ENCODE peak calls at places on chromosome 2, in eight cellular contexts. B is upper lobe of right lung; W is NCI-H1105; M is AG09309; H is K562; I is non-pigmented ciliary epithelial cell; X is stimulated activated CD8-positive, alpha-beta memory T cell treated with anti-CD3 and anti-CD28 coated beads, Interleukin-15, amount 100 ng/mL, for 24 hours; O is coronary artery. N is an unnamed sample.

GRCh38 chr2:134401081-134401497 is 147.2 kb downstream of the MGAT5 start:
- DNase-seq in B (no peak), W (no peak), M (no peak), H (peak), I (no peak), X (no peak), O (peak), N (no peak)

GRCh38 chr2:218022131-218022850 is 19.5 kb upstream of the TNS1 start:
- DNase-seq in B (peak), W (no peak), M (no peak), H (no peak), I (no peak), X (no peak), O (peak), N (no peak)

GRCh38 chr2:219073413-219074129 is 12.8 kb upstream of the IHH start:
- DNase-seq in B (no peak), W (peak), M (peak), H (peak), I (peak), X (no peak), O (no peak), N (peak)

GRCh38 chr2:213934560-213934959 is 476.3 kb upstream of the VWC2L start:
- DNase-seq in B (no peak), W (no peak), M (peak), H (peak), I (no peak), X (no peak), O (no peak), N (peak)

GRCh38 chr2:55875434-55876135 is 48.0 kb downstream of the EFEMP1 start:
- DNase-seq in B (no peak), W (no peak), M (no peak), H (no peak), I (no peak), X (no peak), O (no peak), N (no peak)

GRCh38 chr2:240922234-240922981 is 16.3 kb downstream of the CROCC2 start:
- DNase-seq in B (no peak), W (no peak), M (no peak), H (no peak), I (no peak), X (no peak), O (peak), N (no peak)

GRCh38 chr2:178258916-178259315 is 64.6 kb downstream of the OSBPL6 start:
- DNase-seq in B (no peak), W (no peak), M (no peak), H (no peak), I (no peak), X (no peak), O (no peak), N (no peak)

GRCh38 chr2:227423633-227424499 is 36.1 kb upstream of the SCYGR1 start:
- DNase-seq in B (no peak), W (no peak), M (no peak), H (no peak), I (no peak), X (no peak), O (no peak), N (no peak)

GRCh38 chr2:75310915-75311314 is 111.6 kb upstream of the TACR1 start:
- DNase-seq in B (no peak), W (no peak), M (no peak), H (peak), I (no peak), X (no peak), O (no peak), N (no peak)

GRCh38 chr2:74847075-74847858 is 13.3 kb downstream of the HK2 start:
- DNase-seq in B (no peak), W (no peak), M (no peak), H (no peak), I (no peak), X (no peak), O (no peak), N (peak)

GRCh38 chr2:71609029-71609428 is 155.7 kb downstream of the DYSF start:
- DNase-seq in B (peak), W (no peak), M (no peak), H (no peak), I (no peak), X (no peak), O (peak), N (no peak)

GRCh38 chr2:202750778-202751427 is 116.1 kb downstream of the FAM117B start:
- DNase-seq in B (no peak), W (no peak), M (no peak), H (no peak), I (no peak), X (no peak), O (no peak), N (no peak)

GRCh38 chr2:151959203-151959602 is 131.0 kb upstream of the ARL5A start:
- DNase-seq in B (no peak), W (no peak), M (no peak), H (no peak), I (no peak), X (no peak), O (no peak), N (no peak)

GRCh38 chr2:152606081-152606480 is 111.2 kb downstream of the PRPF40A start:
- DNase-seq in B (no peak), W (no peak), M (no peak), H (no peak), I (no peak), X (no peak), O (no peak), N (no peak)

GRCh38 chr2:2269989-2270562 is 61.0 kb downstream of the MYT1L start:
- DNase-seq in B (no peak), W (no peak), M (no peak), H (no peak), I (no peak), X (no peak), O (no peak), N (no peak)

GRCh38 chr2:160220545-160221009 is 20.5 kb upstream of the ITGB6 start:
- DNase-seq in B (no peak), W (no peak), M (no peak), H (no peak), I (no peak), X (no peak), O (no peak), N (no peak)

GRCh38 chr2:74290466-74291216 is 52.6 kb downstream of the SLC4A5 start:
- DNase-seq in B (no peak), W (no peak), M (no peak), H (no peak), I (no peak), X (no peak), O (no peak), N (no peak)

GRCh38 chr2:23616630-23617029 is 231.7 kb downstream of the KLHL29 start:
- DNase-seq in B (peak), W (no peak), M (no peak), H (no peak), I (no peak), X (no peak), O (no peak), N (no peak)

GRCh38 chr2:197209742-197210408 is 100.7 kb downstream of the ANKRD44 start:
- DNase-seq in B (peak), W (no peak), M (no peak), H (peak), I (no peak), X (no peak), O (no peak), N (peak)

GRCh38 chr2:235461763-235462414 is 32.0 kb upstream of the AGAP1 start:
- DNase-seq in B (no peak), W (no peak), M (no peak), H (peak), I (no peak), X (no peak), O (peak), N (no peak)

N was measured in cardiac muscle cell.